ENCODE peak calls at places on chromosome 12, in ten cellular contexts. Q, X, P, E, L, Z, J, F, S and I are unnamed samples.
A peak's percentile ranks its signal among the peaks of the same experiment; 100 is the strongest.

GRCh38 chr12:110253176-110253575 is 27.9 kb upstream of the ATP2A2 start:
- DNase-seq in Q (peak; percentile 82), X (no peak), P (no peak), E (no peak), L (no peak), Z (peak; percentile 64), J (no peak), F (peak; percentile 51), S (no peak), I (peak; percentile 79)

GRCh38 chr12:51814311-51815088 is 34.0 kb downstream of the FIGNL2 start:
- DNase-seq in Q (peak; percentile 81), X (peak; percentile 27), P (peak; percentile 69), E (peak; percentile 41), L (peak; percentile 50), Z (peak; percentile 90), J (no peak), F (peak; percentile 79), S (no peak), I (peak; percentile 79)

GRCh38 chr12:65903680-65904403 is 79.6 kb downstream of the HMGA2 start:
- DNase-seq in Q (no peak), X (no peak), P (no peak), E (no peak), L (no peak), Z (no peak), J (no peak), F (no peak), S (no peak), I (no peak)

GRCh38 chr12:26239127-26239500 is 43.7 kb downstream of the SSPN start:
- DNase-seq in Q (no peak), X (no peak), P (no peak), E (no peak), L (no peak), Z (no peak), J (no peak), F (no peak), S (no peak), I (no peak)

GRCh38 chr12:6618483-6618882 is 11.3 kb upstream of the CHD4 start:
- DNase-seq in Q (no peak), X (no peak), P (no peak), E (no peak), L (no peak), Z (no peak), J (no peak), F (no peak), S (no peak), I (no peak)

GRCh38 chr12:106642991-106643390 is 60.2 kb downstream of the RFX4 start:
- DNase-seq in Q (no peak), X (no peak), P (no peak), E (no peak), L (no peak), Z (no peak), J (no peak), F (no peak), S (no peak), I (no peak)

GRCh38 chr12:124130717-124131670 is 158.0 kb downstream of the ZNF664 start:
- DNase-seq in Q (no peak), X (no peak), P (peak; percentile 75), E (peak; percentile 55), L (no peak), Z (no peak), J (no peak), F (no peak), S (no peak), I (no peak)

GRCh38 chr12:131825146-131825892 is 2.9 kb upstream of the MMP17 start:
- DNase-seq in Q (no peak), X (no peak), P (no peak), E (no peak), L (no peak), Z (no peak), J (peak; percentile 59), F (peak; percentile 33), S (no peak), I (no peak)

GRCh38 chr12:12405882-12406281 is 49.0 kb downstream of the BORCS5 start:
- DNase-seq in Q (peak; percentile 28), X (no peak), P (no peak), E (peak; percentile 39), L (no peak), Z (peak; percentile 86), J (no peak), F (no peak), S (no peak), I (no peak)

GRCh38 chr12:78977463-78977862 is 112.9 kb downstream of the SYT1 start:
- DNase-seq in Q (no peak), X (no peak), P (no peak), E (no peak), L (no peak), Z (no peak), J (no peak), F (no peak), S (no peak), I (no peak)

GRCh38 chr12:106089935-106090334 is 48.8 kb downstream of the NUAK1 start:
- DNase-seq in Q (no peak), X (no peak), P (no peak), E (no peak), L (no peak), Z (no peak), J (no peak), F (no peak), S (no peak), I (no peak)

GRCh38 chr12:29200586-29200985 is 51.5 kb downstream of the FAR2 start:
- DNase-seq in Q (no peak), X (no peak), P (peak; percentile 12), E (peak; percentile 17), L (no peak), Z (no peak), J (no peak), F (no peak), S (no peak), I (no peak)

GRCh38 chr12:12072064-12072760 is 1.5 kb downstream of the BCL2L14 start:
- DNase-seq in Q (no peak), X (no peak), P (no peak), E (no peak), L (peak; percentile 6), Z (peak; percentile 77), J (no peak), F (no peak), S (no peak), I (no peak)

GRCh38 chr12:121087467-121088207 is 45.0 kb upstream of the P2RX7 start:
- DNase-seq in Q (no peak), X (no peak), P (no peak), E (no peak), L (no peak), Z (no peak), J (no peak), F (no peak), S (no peak), I (no peak)

GRCh38 chr12:6871052-6871957 is 1.8 kb downstream of the SPSB2 start:
- DNase-seq in Q (no peak), X (no peak), P (peak; percentile 66), E (no peak), L (no peak), Z (peak; percentile 77), J (no peak), F (no peak), S (no peak), I (no peak)

GRCh38 chr12:64796205-64796845 is 28.1 kb upstream of the TBC1D30 start:
- DNase-seq in Q (no peak), X (peak; percentile 35), P (peak; percentile 85), E (peak; percentile 50), L (peak; percentile 59), Z (peak; percentile 80), J (peak; percentile 86), F (peak; percentile 95), S (peak; percentile 79), I (no peak)

GRCh38 chr12:57518920-57519757 is 1.2 kb downstream of the DDIT3 start:
- DNase-seq in Q (no peak), X (no peak), P (no peak), E (no peak), L (no peak), Z (peak; percentile 56), J (no peak), F (peak; percentile 68), S (peak; percentile 54), I (peak; percentile 78)

GRCh38 chr12:52689936-52690335 is 9.7 kb upstream of the KRT1 start:
- DNase-seq in Q (no peak), X (no peak), P (no peak), E (no peak), L (no peak), Z (no peak), J (no peak), F (no peak), S (no peak), I (no peak)

GRCh38 chr12:71665109-71665476 is 992 bp downstream of the THAP2 start:
- DNase-seq in Q (no peak), X (no peak), P (peak; percentile 33), E (no peak), L (no peak), Z (no peak), J (no peak), F (no peak), S (no peak), I (no peak)

GRCh38 chr12:131684015-131684725 is 26.7 kb upstream of the SFSWAP start:
- DNase-seq in Q (no peak), X (no peak), P (peak; percentile 36), E (no peak), L (no peak), Z (no peak), J (no peak), F (no peak), S (peak; percentile 44), I (no peak)

GRCh38 chr12:110869803-110870202 is 23.0 kb downstream of the CCDC63 start:
- DNase-seq in Q (no peak), X (no peak), P (no peak), E (no peak), L (no peak), Z (no peak), J (no peak), F (no peak), S (no peak), I (no peak)

GRCh38 chr12:4134434-4134762 is 139.2 kb upstream of the CCND2 start:
- DNase-seq in Q (no peak), X (no peak), P (no peak), E (no peak), L (no peak), Z (no peak), J (no peak), F (no peak), S (no peak), I (no peak)

GRCh38 chr12:46154221-46154975 is 114.4 kb downstream of the SLC38A1 start:
- DNase-seq in Q (no peak), X (no peak), P (no peak), E (no peak), L (no peak), Z (no peak), J (no peak), F (peak; percentile 50), S (no peak), I (no peak)